ENCODE peak calls at places on chromosomes 7 and 10, in four cellular contexts. I is HepG2, K is GM12878, A is K562. Y is an unnamed sample.

GRCh38 chr7:122095642-122096041 is 48.4 kb downstream of the AASS start:
- DNase-seq in I (no peak), K (no peak), A (no peak), Y (no peak)

GRCh38 chr7:20776942-20777341 is 9.7 kb downstream of the SP8 start:
- DNase-seq in I (no peak), K (no peak), A (no peak), Y (no peak)

GRCh38 chr10:123561145-123561448 is 105.1 kb upstream of the GPR26 start:
- DNase-seq in I (no peak), K (no peak), A (no peak), Y (no peak)

GRCh38 chr10:98956576-98957260 is 278.9 kb downstream of the HPSE2 start:
- DNase-seq in I (no peak), K (no peak), A (no peak), Y (no peak)

GRCh38 chr10:7006614-7007013 is 404.2 kb downstream of the SFMBT2 start:
- DNase-seq in I (no peak), K (no peak), A (no peak), Y (no peak)

GRCh38 chr10:67087140-67087436 is 161.3 kb downstream of the LRRTM3 start:
- DNase-seq in I (no peak), K (no peak), A (no peak), Y (no peak)

GRCh38 chr7:64838691-64839090 is 44.5 kb downstream of the ZNF138 start:
- DNase-seq in I (no peak), K (no peak), A (no peak), Y (no peak)

GRCh38 chr7:106901870-106902441 is 36.9 kb downstream of the PIK3CG start:
- DNase-seq in I (no peak), K (no peak), A (no peak), Y (no peak)

GRCh38 chr10:78263521-78263988 is 229.9 kb downstream of the RPS24 start:
- DNase-seq in I (no peak), K (no peak), A (no peak), Y (no peak)

GRCh38 chr7:86006909-86007308 is 636.8 kb upstream of the GRM3 start:
- DNase-seq in I (no peak), K (no peak), A (no peak), Y (no peak)

GRCh38 chr10:96509017-96509641 is 4.6 kb downstream of the TLL2 start:
- DNase-seq in I (no peak), K (no peak), A (no peak), Y (no peak)

GRCh38 chr7:77205706-77206105 is 6.1 kb upstream of the FGL2 start:
- DNase-seq in I (no peak), K (no peak), A (no peak), Y (no peak)

GRCh38 chr7:711967-712600 is 14.4 kb upstream of the DNAAF5 start:
- DNase-seq in I (no peak), K (no peak), A (no peak), Y (no peak)

GRCh38 chr10:48634198-48634983 is 29.5 kb upstream of the ARHGAP22 start:
- DNase-seq in I (no peak), K (peak), A (no peak), Y (no peak)

GRCh38 chr10:1372212-1372611 is 316.0 kb downstream of the WDR37 start:
- DNase-seq in I (no peak), K (no peak), A (no peak), Y (no peak)

GRCh38 chr7:45421096-45421495 is 153.1 kb upstream of the ADCY1 start:
- DNase-seq in I (no peak), K (no peak), A (no peak), Y (no peak)

GRCh38 chr10:133405844-133406527 is 12.0 kb downstream of the MTG1 start:
- DNase-seq in I (no peak), K (no peak), A (no peak), Y (no peak)

GRCh38 chr7:51458693-51459092 is 142.1 kb upstream of the COBL start:
- DNase-seq in I (no peak), K (no peak), A (no peak), Y (no peak)

GRCh38 chr7:151251328-151251925 is 2.9 kb upstream of the SMARCD3 start:
- DNase-seq in I (no peak), K (no peak), A (no peak), Y (no peak)

GRCh38 chr7:130303982-130304381 is 11.0 kb downstream of the CPA4 start:
- DNase-seq in I (peak), K (no peak), A (no peak), Y (no peak)

GRCh38 chr7:25716421-25716820 is 435.6 kb upstream of the NFE2L3 start:
- DNase-seq in I (no peak), K (no peak), A (no peak), Y (no peak)

GRCh38 chr10:106682175-106682574 is 482.3 kb downstream of the SORCS1 start:
- DNase-seq in I (no peak), K (no peak), A (no peak), Y (no peak)

GRCh38 chr7:128145191-128145590 is 95.9 kb upstream of the LEP start:
- DNase-seq in I (no peak), K (no peak), A (no peak), Y (no peak)

GRCh38 chr10:101040061-101040460 is 9.0 kb downstream of the SFXN3 start:
- DNase-seq in I (no peak), K (no peak), A (no peak), Y (no peak)

GRCh38 chr7:25765110-25765509 is 386.9 kb upstream of the NFE2L3 start:
- DNase-seq in I (no peak), K (no peak), A (no peak), Y (no peak)

GRCh38 chr7:151433721-151434400 is 6.1 kb downstream of the CRYGN start:
- DNase-seq in I (no peak), K (no peak), A (no peak), Y (no peak)

GRCh38 chr7:40133561-40134427 is 628 bp downstream of the MPLKIP start:
- DNase-seq in I (peak), K (no peak), A (no peak), Y (no peak)

GRCh38 chr10:3830946-3831345 is 45.9 kb upstream of the KLF6 start:
- DNase-seq in I (peak), K (no peak), A (no peak), Y (no peak)

GRCh38 chr7:37259381-37259821 is 189.3 kb downstream of the ELMO1 start:
- DNase-seq in I (no peak), K (no peak), A (no peak), Y (no peak)

GRCh38 chr7:3282457-3282856 is 18.6 kb upstream of the SDK1 start:
- DNase-seq in I (no peak), K (no peak), A (no peak), Y (no peak)

DNA sequence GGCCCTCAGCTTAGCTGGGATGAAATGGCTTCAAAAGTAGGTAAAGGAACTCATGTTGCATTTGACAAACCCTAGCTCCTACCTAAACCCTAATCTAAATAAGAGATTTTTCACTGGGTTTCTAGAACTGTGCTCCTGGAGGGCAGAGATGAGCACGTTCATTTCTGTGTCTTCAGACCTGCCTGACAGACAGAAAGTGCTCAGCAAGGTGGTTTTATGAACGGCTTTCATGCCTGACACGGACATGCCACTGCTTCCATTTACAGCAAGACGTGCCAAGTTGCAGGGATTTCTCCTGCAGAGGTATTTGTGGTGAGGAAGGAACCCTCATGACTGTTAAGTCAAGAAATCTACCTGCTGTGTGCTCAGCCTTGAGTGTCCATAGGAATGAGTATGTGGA is 83.5 kb upstream of the KMT2C start:
- DNase-seq in I (no peak), K (no peak), A (no peak), Y (no peak)
- TF ChIP-seq SRF in I (no peak), K (no peak), A (no peak), Y (no peak)

GRCh38 chr10:129854181-129854580 is 109.9 kb downstream of the EBF3 start:
- DNase-seq in I (no peak), K (no peak), A (no peak), Y (no peak)
- TF ChIP-seq SRF in I (no peak), K (no peak), A (no peak), Y (no peak)

GRCh38 chr10:18527692-18528091 is 123.7 kb downstream of the NSUN6 start:
- DNase-seq in I (no peak), K (no peak), A (no peak), Y (no peak)

GRCh38 chr10:18528292-18528691 is 123.1 kb downstream of the NSUN6 start:
- DNase-seq in I (no peak), K (no peak), A (no peak), Y (no peak)

GRCh38 chr10:18523858-18524257 is 127.5 kb downstream of the NSUN6 start:
- DNase-seq in I (no peak), K (no peak), A (no peak), Y (no peak)

GRCh38 chr10:18523025-18523424 is 128.4 kb downstream of the NSUN6 start:
- DNase-seq in I (peak), K (no peak), A (no peak), Y (no peak)
- TF ChIP-seq SRF in I (peak), K (no peak), A (no peak), Y (no peak)

DNA sequence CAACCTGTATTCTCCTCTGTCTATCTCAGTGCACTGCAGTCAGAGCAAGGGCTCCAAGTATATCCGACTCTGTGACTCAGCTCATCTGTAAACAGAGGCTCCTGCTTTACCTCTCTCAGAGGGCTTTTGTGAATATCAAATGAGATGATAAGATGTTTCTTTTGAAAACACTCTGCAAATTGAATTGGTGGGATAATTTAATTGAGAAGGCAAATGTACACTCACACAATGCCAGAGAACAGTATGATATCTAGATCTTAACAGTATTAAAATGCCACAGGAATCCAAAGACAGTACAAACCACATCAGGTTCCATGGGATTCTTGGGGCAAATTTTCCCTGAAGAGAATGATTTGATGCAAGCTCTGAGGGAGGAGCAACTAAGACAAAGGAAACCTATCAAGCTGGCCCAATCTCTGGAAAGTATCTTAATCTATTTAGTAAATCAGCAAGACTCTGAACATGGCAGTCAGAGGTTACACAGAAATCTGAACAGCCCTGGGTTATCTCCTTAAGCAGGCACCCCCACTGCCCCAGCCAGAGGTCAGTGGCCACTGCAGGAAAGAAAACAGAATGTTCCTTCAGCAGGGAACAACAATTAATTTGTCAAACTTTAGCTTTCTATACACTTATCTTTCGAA is 45.9 kb downstream of the DOCK4 start:
- DNase-seq in I (peak), K (no peak), A (no peak), Y (no peak)
- TF ChIP-seq SRF in I (no peak), K (no peak), A (no peak), Y (no peak)

GRCh38 chr7:5695037-5695708 is 86.3 kb downstream of the RNF216 start:
- DNase-seq in I (no peak), K (peak), A (no peak), Y (no peak)
- TF ChIP-seq SRF in I (no peak), K (peak), A (no peak), Y (no peak)

DNA sequence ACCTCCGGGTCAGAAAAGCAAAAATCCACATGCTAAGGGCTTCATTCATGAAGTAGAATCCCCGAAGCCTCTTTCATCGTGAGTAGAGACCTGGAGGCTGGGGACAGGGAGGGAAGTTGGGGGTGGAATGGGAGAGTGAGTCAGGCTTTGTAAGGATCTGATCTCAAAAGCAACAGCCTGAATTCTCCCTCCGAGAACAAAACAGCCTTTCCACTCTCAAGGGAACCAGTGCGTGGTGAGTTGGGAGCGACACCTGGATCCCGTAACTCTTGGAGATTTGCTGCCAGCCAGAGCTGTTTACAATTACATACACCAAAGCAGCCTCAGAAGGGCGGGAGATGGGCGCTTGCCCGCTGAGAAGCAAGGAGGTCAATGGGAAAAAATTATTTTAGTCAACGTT is 10.8 kb downstream of the AFAP1L2 start:
- DNase-seq in I (no peak), K (no peak), A (no peak), Y (no peak)
- TF ChIP-seq SRF in I (no peak), K (no peak), A (no peak), Y (no peak)

GRCh38 chr10:22801759-22802158 is 87.4 kb upstream of the PIP4K2A start:
- DNase-seq in I (no peak), K (no peak), A (no peak), Y (no peak)

GRCh38 chr10:22807238-22807637 is 92.9 kb upstream of the PIP4K2A start:
- DNase-seq in I (no peak), K (no peak), A (no peak), Y (no peak)

GRCh38 chr10:22803201-22803895 is 89.0 kb upstream of the PIP4K2A start:
- DNase-seq in I (no peak), K (no peak), A (no peak), Y (no peak)

GRCh38 chr10:22810643-22811254 is 96.4 kb upstream of the PIP4K2A start:
- DNase-seq in I (no peak), K (no peak), A (no peak), Y (no peak)

GRCh38 chr10:22805304-22805703 is 90.9 kb upstream of the PIP4K2A start:
- DNase-seq in I (peak), K (no peak), A (no peak), Y (no peak)
- TF ChIP-seq SRF in I (no peak), K (no peak), A (no peak), Y (no peak)

GRCh38 chr7:43104874-43105520 is 7.5 kb upstream of the HECW1 start:
- DNase-seq in I (no peak), K (no peak), A (peak), Y (no peak)
- TF ChIP-seq SRF in I (no peak), K (no peak), A (no peak), Y (no peak)

Y was measured in HCT116.